ENCODE peak calls at places on chromosome 7, in five cellular contexts. T, R, U, O and N are unnamed samples.

GRCh38 chr7:67100956-67101361 is 104.3 kb downstream of the TYW1 start:
- DNase-seq in T (peak), R (no peak), U (no peak), O (no peak), N (no peak)

GRCh38 chr7:2006921-2007381 is 225.8 kb downstream of the MAD1L1 start:
- DNase-seq in T (peak), R (no peak), U (peak), O (no peak), N (no peak)

GRCh38 chr7:114488696-114489095 is 74.1 kb downstream of the FOXP2 start:
- DNase-seq in T (no peak), R (no peak), U (no peak), O (no peak), N (no peak)

GRCh38 chr7:78323118-78323517 is 524.5 kb downstream of the PHTF2 start:
- DNase-seq in T (no peak), R (no peak), U (no peak), O (no peak), N (no peak)

GRCh38 chr7:100613447-100614185 is 1.3 kb downstream of the MOSPD3 start:
- DNase-seq in T (no peak), R (no peak), U (no peak), O (no peak), N (no peak)

GRCh38 chr7:20330797-20331230 is at the start of gene ITGB8:
- DNase-seq in T (peak), R (peak), U (no peak), O (no peak), N (peak)

GRCh38 chr7:132650498-132650897 is 74.2 kb upstream of the PLXNA4 start:
- DNase-seq in T (no peak), R (no peak), U (no peak), O (no peak), N (peak)

GRCh38 chr7:12281026-12281425 is 69.9 kb downstream of the TMEM106B start:
- DNase-seq in T (no peak), R (no peak), U (no peak), O (no peak), N (no peak)

GRCh38 chr7:2403718-2404648 is 572 bp downstream of the CHST12 start:
- DNase-seq in T (peak), R (peak), U (no peak), O (no peak), N (peak)

GRCh38 chr7:3682028-3682712 is 381.1 kb downstream of the SDK1 start:
- DNase-seq in T (no peak), R (peak), U (no peak), O (no peak), N (no peak)

GRCh38 chr7:130912910-130913720 is 179.1 kb upstream of the KLF14 start:
- DNase-seq in T (no peak), R (peak), U (peak), O (peak), N (peak)

GRCh38 chr7:51847461-51848134 is 531.0 kb upstream of the COBL start:
- DNase-seq in T (peak), R (no peak), U (no peak), O (no peak), N (no peak)

GRCh38 chr7:114048386-114049235 is 129.8 kb upstream of the PPP1R3A start:
- DNase-seq in T (no peak), R (no peak), U (no peak), O (no peak), N (peak)

GRCh38 chr7:134931487-134931886 is 54.8 kb upstream of the AGBL3 start:
- DNase-seq in T (no peak), R (no peak), U (no peak), O (no peak), N (no peak)

GRCh38 chr7:31747553-31747952 is 60.5 kb downstream of the PPP1R17 start:
- DNase-seq in T (no peak), R (no peak), U (no peak), O (no peak), N (peak)

GRCh38 chr7:26993816-26994810 is 101.7 kb downstream of the HOXA1 start:
- DNase-seq in T (no peak), R (no peak), U (no peak), O (no peak), N (no peak)

GRCh38 chr7:2732959-2733584 is 45.1 kb downstream of the AMZ1 start:
- DNase-seq in T (peak), R (peak), U (no peak), O (no peak), N (no peak)

GRCh38 chr7:156559001-156559400 is 81.6 kb upstream of the RNF32 start:
- DNase-seq in T (no peak), R (no peak), U (no peak), O (no peak), N (no peak)

GRCh38 chr7:94779070-94779469 is 123.1 kb upstream of the SGCE start:
- DNase-seq in T (no peak), R (no peak), U (no peak), O (no peak), N (no peak)

GRCh38 chr7:142355328-142355727 is 97.5 kb upstream of the PRSS58 start:
- DNase-seq in T (no peak), R (no peak), U (no peak), O (no peak), N (no peak)